ENCODE peak calls at places on chromosomes 16 and 17, in four cellular contexts. N, P, T and S are unnamed samples.

GRCh38 chr17:82105417-82105881 is 7.4 kb upstream of the FASN start:
- DNase-seq in N (no peak), P (no peak), T (no peak), S (no peak)

GRCh38 chr17:58019039-58019438 is 12.0 kb upstream of the SRSF1 start:
- DNase-seq in N (no peak), P (no peak), T (no peak), S (no peak)

GRCh38 chr17:31392856-31393748 is 1.6 kb downstream of the RAB11FIP4 start:
- DNase-seq in N (no peak), P (peak), T (no peak), S (no peak)

GRCh38 chr17:12509836-12510235 is 155.9 kb upstream of the MYOCD start:
- DNase-seq in N (no peak), P (no peak), T (no peak), S (no peak)

GRCh38 chr16:83245061-83245460 is 562.7 kb upstream of the HSBP1 start:
- DNase-seq in N (no peak), P (no peak), T (no peak), S (no peak)

GRCh38 chr17:5121186-5121841 is 5.5 kb downstream of the USP6 start:
- DNase-seq in N (no peak), P (peak), T (no peak), S (no peak)

GRCh38 chr17:30278032-30278431 is 13.7 kb downstream of the BLMH start:
- DNase-seq in N (peak), P (no peak), T (peak), S (no peak)

GRCh38 chr17:42878123-42878880 is 22.3 kb upstream of the G6PC1 start:
- DNase-seq in N (no peak), P (no peak), T (peak), S (no peak)

GRCh38 chr17:66494023-66494803 is 191.8 kb downstream of the PRKCA start:
- DNase-seq in N (peak), P (no peak), T (no peak), S (no peak)

GRCh38 chr16:48053346-48053745 is 102.4 kb downstream of the ABCC12 start:
- DNase-seq in N (no peak), P (no peak), T (peak), S (no peak)

GRCh38 chr17:4968166-4968915 is 724 bp upstream of the SPAG7 start:
- DNase-seq in N (no peak), P (no peak), T (no peak), S (no peak)

GRCh38 chr17:60383379-60383778 is 8.6 kb downstream of the USP32 start:
- DNase-seq in N (no peak), P (no peak), T (no peak), S (no peak)

GRCh38 chr17:80485846-80486245 is 9.4 kb upstream of the NPTX1 start:
- DNase-seq in N (no peak), P (no peak), T (no peak), S (no peak)

GRCh38 chr17:81556175-81556691 is 4.1 kb upstream of the FAAP100 start:
- DNase-seq in N (no peak), P (no peak), T (no peak), S (no peak)

GRCh38 chr17:72531729-72532128 is 410.9 kb downstream of the SOX9 start:
- DNase-seq in N (no peak), P (no peak), T (no peak), S (no peak)

GRCh38 chr16:65068151-65068740 is 53.6 kb downstream of the CDH11 start:
- DNase-seq in N (peak), P (no peak), T (no peak), S (no peak)

GRCh38 chr16:12551946-12552345 is 251.7 kb downstream of the CPPED1 start:
- DNase-seq in N (no peak), P (no peak), T (peak), S (no peak)

GRCh38 chr17:42276359-42276608 is at the start of gene STAT5B:
- DNase-seq in N (peak), P (peak), T (peak), S (peak)

GRCh38 chr17:1918346-1919021 is 88.7 kb downstream of the RPA1 start:
- DNase-seq in N (no peak), P (no peak), T (no peak), S (no peak)
- H3K27ac ChIP-seq in N (no peak), P (no peak), T (no peak), S (no peak)

DNA sequence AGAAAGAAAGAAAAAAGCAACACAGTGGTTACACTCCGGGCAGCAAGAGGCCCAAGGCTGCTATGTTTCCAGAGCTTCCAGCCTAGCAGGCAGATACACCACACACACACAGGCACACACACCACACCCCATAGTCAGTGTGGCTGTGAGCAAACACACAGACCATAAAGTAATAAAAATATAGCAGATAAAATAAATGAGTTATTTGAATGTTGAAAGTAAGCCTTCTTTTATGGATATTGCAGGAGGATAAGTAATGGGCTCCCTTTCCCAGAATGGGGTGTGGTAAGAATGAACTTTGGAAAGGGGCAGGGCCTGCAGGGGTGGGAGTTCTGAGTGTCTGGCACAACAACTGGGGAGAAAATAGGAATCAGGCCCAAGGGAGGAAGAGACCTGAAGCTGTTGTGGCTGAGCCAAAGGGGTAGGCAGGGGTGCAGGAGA is 4.8 kb upstream of the CDK5RAP3 start:
- DNase-seq in N (no peak), P (no peak), T (no peak), S (no peak)
- H3K27ac ChIP-seq in N (no peak), P (no peak), T (no peak), S (no peak)

GRCh38 chr16:472199-472504 is 46.7 kb downstream of the RAB11FIP3 start:
- DNase-seq in N (no peak), P (no peak), T (no peak), S (no peak)
- H3K27ac ChIP-seq in N (peak), P (no peak), T (no peak), S (peak)

GRCh38 chr17:75571197-75571884 is 16.3 kb upstream of the MYO15B start:
- DNase-seq in N (no peak), P (no peak), T (no peak), S (peak)

GRCh38 chr17:75570772-75571171 is 16.8 kb upstream of the MYO15B start:
- DNase-seq in N (no peak), P (no peak), T (no peak), S (no peak)

GRCh38 chr17:75572713-75573539 is 14.7 kb upstream of the MYO15B start:
- DNase-seq in N (no peak), P (no peak), T (no peak), S (no peak)

GRCh38 chr17:75570034-75570676 is 17.4 kb upstream of the MYO15B start:
- DNase-seq in N (no peak), P (no peak), T (no peak), S (no peak)

DNA sequence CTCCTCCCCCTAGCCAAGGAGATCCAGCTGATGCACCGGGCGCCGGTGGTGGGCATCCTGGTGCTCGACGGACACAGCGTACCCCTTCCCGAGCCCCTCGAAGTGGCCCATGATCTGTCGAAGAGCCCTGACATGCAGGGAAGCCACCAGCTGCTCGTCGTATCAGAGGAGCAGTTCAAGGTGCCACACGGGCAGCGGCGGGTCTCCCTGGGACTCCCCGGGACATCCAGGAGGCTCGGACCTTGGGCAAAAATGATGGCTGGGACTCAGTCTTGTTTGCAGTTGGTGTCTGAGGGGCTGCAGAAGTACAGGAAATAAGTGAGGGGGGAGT is 15.8 kb upstream of the MYO15B start:
- DNase-seq in N (no peak), P (no peak), T (no peak), S (no peak)
- H3K27ac ChIP-seq in N (no peak), P (no peak), T (no peak), S (no peak)

DNA sequence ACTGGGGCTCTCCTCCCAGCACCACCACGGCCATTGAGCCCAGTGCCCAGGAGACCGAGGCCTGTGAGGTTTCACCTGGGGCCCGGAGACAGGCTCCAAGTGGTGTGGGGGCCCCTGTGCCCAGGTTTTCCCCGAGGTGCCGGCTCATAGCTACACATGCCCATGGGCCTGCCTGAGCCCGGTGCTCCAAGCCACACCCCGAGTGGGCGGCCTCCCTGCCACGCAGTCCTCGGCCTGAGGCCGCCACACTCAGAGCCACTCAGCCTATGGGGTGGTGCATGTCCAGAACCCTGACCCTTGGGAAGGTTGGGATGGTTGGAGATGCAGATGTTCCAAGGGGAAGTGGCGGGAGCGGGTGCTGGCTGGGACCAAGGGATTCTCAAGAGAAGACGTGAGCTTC is 24.1 kb downstream of the JPH3 start:
- DNase-seq in N (no peak), P (no peak), T (no peak), S (no peak)
- H3K27ac ChIP-seq in N (no peak), P (no peak), T (no peak), S (no peak)

DNA sequence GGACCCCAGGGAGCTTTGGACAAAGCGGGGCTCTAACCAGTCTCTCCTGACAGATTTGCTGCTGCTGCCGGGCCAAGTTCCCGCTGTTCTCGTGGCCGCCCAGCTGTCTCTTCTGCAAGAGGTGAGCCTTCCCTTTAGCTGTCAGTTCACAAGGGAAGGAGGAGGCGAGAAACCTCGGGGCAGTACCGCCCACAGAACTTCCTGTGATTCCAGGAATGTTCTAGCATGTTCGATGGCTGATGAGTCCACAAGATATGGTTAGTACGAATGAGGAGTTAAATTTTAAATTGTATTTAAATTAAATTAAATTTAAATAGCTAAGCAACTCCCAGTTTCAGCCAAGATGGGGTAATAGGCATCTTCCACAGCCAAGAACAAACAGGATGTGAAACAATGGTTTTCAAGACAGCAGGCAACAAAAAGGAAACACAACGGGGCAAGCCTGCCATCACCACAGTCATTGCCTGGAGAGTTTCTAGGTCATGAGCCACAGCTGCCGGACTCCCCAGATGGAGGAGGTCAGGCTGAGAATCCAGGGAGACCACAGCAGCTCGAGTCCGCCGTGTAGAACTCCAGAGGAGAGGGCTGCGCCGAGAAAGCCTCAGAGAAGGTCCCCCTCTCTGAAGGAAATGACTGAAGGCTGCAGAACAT is 9.5 kb upstream of the TCF25 start:
- DNase-seq in N (no peak), P (no peak), T (no peak), S (no peak)
- H3K27ac ChIP-seq in N (no peak), P (no peak), T (no peak), S (peak)

GRCh38 chr16:1674751-1675664 is 3.1 kb upstream of the JPT2 start:
- DNase-seq in N (no peak), P (no peak), T (no peak), S (no peak)
- H3K27ac ChIP-seq in N (no peak), P (no peak), T (no peak), S (no peak)

GRCh38 chr17:75093543-75094158 is 5.9 kb downstream of the SLC16A5 start:
- DNase-seq in N (no peak), P (no peak), T (no peak), S (no peak)

GRCh38 chr17:75088465-75088895 is 726 bp downstream of the SLC16A5 start:
- DNase-seq in N (no peak), P (no peak), T (no peak), S (no peak)

GRCh38 chr17:75091855-75092327 is 4.1 kb downstream of the SLC16A5 start:
- DNase-seq in N (no peak), P (no peak), T (no peak), S (no peak)

GRCh38 chr17:75088902-75089417 is 1.2 kb downstream of the SLC16A5 start:
- DNase-seq in N (no peak), P (no peak), T (no peak), S (no peak)

DNA sequence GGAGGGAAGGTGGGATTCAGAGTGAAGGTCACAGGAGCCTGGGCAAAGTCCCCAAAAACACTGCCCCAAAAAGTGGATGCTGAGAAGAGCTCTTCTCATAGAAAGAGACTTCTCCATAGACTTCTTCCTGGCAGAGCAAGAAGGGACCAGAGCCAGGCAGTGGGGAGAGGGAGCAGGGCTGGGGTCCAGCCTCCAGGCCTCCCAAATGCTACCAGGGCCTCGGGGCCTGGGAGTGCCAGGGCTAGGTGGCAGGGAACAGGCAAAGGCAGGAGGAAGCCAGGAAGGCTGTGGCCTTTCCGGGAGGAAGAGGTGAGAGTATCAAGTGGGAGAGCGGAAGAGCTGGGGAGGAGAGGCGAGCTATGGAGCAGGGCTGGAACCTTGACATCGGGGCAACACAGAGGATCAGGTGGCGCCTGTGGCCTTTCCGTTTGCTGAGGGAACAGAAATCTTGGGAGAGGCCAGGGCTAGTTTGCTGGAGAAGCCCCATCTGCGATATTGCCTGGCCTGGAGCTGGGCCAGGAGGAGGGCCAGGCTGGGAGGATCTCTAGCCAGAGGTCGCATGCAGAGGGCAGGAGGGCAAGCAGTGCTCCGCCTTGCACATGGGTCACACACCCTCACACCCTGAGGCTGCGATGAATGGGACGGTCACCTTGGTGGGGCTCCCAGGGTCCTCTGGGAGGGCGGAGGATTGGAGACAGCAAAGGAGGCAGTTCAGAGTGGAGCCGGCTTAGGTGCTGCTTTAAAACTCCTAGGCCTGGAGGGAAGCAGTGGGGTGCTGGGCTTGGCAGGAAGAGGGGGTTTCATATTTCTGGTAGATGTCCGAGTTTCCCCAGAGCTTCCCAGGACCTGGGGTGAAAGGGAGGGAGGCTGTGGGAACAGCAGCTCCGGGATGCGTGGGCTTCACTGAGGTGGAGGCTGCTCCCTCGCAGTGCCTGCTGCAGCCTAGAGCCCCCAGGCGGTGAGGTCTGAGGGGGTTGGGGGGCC is 3.4 kb downstream of the SLC16A5 start:
- DNase-seq in N (no peak), P (no peak), T (no peak), S (no peak)
- H3K27ac ChIP-seq in N (no peak), P (no peak), T (no peak), S (no peak)

GRCh38 chr17:50109207-50109606 is 14.1 kb downstream of the PDK2 start:
- DNase-seq in N (no peak), P (no peak), T (no peak), S (no peak)

GRCh38 chr17:50112694-50113093 is 17.3 kb downstream of the SAMD14 start:
- DNase-seq in N (no peak), P (no peak), T (no peak), S (no peak)

GRCh38 chr17:50111687-50112655 is 16.8 kb downstream of the PDK2 start:
- DNase-seq in N (no peak), P (peak), T (no peak), S (no peak)

GRCh38 chr17:50109785-50110184 is 14.6 kb downstream of the PDK2 start:
- DNase-seq in N (no peak), P (no peak), T (no peak), S (no peak)

GRCh38 chr17:50110591-50111349 is 15.6 kb downstream of the PDK2 start:
- DNase-seq in N (no peak), P (peak), T (no peak), S (no peak)
- H3K27ac ChIP-seq in N (no peak), P (peak), T (peak), S (peak)

GRCh38 chr17:78797691-78798585 is 15.9 kb upstream of the CYTH1 start:
- DNase-seq in N (no peak), P (peak), T (no peak), S (no peak)

GRCh38 chr17:78795241-78795640 is 13.2 kb upstream of the CYTH1 start:
- DNase-seq in N (no peak), P (peak), T (no peak), S (no peak)

GRCh38 chr17:78797213-78797612 is 15.1 kb upstream of the CYTH1 start:
- DNase-seq in N (no peak), P (peak), T (no peak), S (no peak)

GRCh38 chr17:78794399-78794798 is 12.3 kb upstream of the CYTH1 start:
- DNase-seq in N (no peak), P (peak), T (no peak), S (no peak)

GRCh38 chr17:78796134-78796900 is 14.2 kb upstream of the CYTH1 start:
- DNase-seq in N (no peak), P (peak), T (no peak), S (no peak)
- H3K27ac ChIP-seq in N (no peak), P (no peak), T (no peak), S (no peak)